ENCODE peak calls at places on chromosomes 7 and 10, in eight cellular contexts. I, J, F, D, X, N, K and M are unnamed samples.

GRCh38 chr10:4514445-4515108 is 311.4 kb upstream of the AKR1E2 start:
- DNase-seq in I (no peak), J (peak; percentile 4), F (no peak), D (no peak), X (peak; percentile 9), N (no peak), K (no peak), M (no peak)

GRCh38 chr10:45374451-45375052 is 536 bp downstream of the ALOX5 start:
- DNase-seq in I (no peak), J (no peak), F (peak; percentile 77), D (peak; percentile 28), X (peak; percentile 16), N (no peak), K (no peak), M (no peak)

GRCh38 chr10:119878524-119878923 is 5.9 kb upstream of the MCMBP start:
- DNase-seq in I (no peak), J (no peak), F (no peak), D (no peak), X (no peak), N (no peak), K (no peak), M (no peak)

GRCh38 chr7:21365866-21366624 is 61.8 kb upstream of the SP4 start:
- DNase-seq in I (no peak), J (no peak), F (peak; percentile 99), D (peak; percentile 81), X (no peak), N (no peak), K (no peak), M (peak; percentile 86)

GRCh38 chr7:142542938-142543337 is 206.3 kb upstream of the PRSS1 start:
- DNase-seq in I (no peak), J (no peak), F (no peak), D (peak; percentile 35), X (no peak), N (no peak), K (peak; percentile 64), M (no peak)

GRCh38 chr7:140640727-140641531 is at the start of gene DENND2A:
- DNase-seq in I (no peak), J (peak; percentile 17), F (peak; percentile 49), D (peak; percentile 39), X (peak; percentile 83), N (no peak), K (no peak), M (no peak)

GRCh38 chr7:24828871-24829661 is 71.8 kb upstream of the GSDME start:
- DNase-seq in I (no peak), J (no peak), F (no peak), D (no peak), X (no peak), N (no peak), K (no peak), M (peak; percentile 52)

GRCh38 chr10:102267748-102268147 is 22.4 kb downstream of the GBF1 start:
- DNase-seq in I (no peak), J (no peak), F (no peak), D (no peak), X (no peak), N (no peak), K (peak; percentile 68), M (no peak)

GRCh38 chr7:158078161-158078910 is 509.3 kb downstream of the PTPRN2 start:
- DNase-seq in I (no peak), J (no peak), F (no peak), D (no peak), X (no peak), N (no peak), K (no peak), M (no peak)

GRCh38 chr7:95104739-95105138 is 197.3 kb downstream of the PPP1R9A start:
- DNase-seq in I (no peak), J (no peak), F (no peak), D (peak; percentile 47), X (no peak), N (no peak), K (peak; percentile 1), M (peak; percentile 60)

GRCh38 chr10:8245131-8246117 is 190.9 kb downstream of the GATA3 start:
- DNase-seq in I (no peak), J (no peak), F (no peak), D (no peak), X (no peak), N (no peak), K (no peak), M (no peak)

GRCh38 chr10:129912161-129912917 is 51.7 kb downstream of the EBF3 start:
- DNase-seq in I (no peak), J (no peak), F (no peak), D (no peak), X (no peak), N (no peak), K (peak; percentile 56), M (no peak)

GRCh38 chr10:123913688-123914268 is 22.2 kb upstream of the CPXM2 start:
- DNase-seq in I (no peak), J (no peak), F (no peak), D (no peak), X (no peak), N (no peak), K (no peak), M (no peak)

GRCh38 chr7:26061340-26062239 is 90.4 kb upstream of the NFE2L3 start:
- DNase-seq in I (peak; percentile 87), J (peak; percentile 80), F (peak; percentile 77), D (peak; percentile 61), X (peak; percentile 78), N (peak; percentile 66), K (peak; percentile 9), M (peak; percentile 67)

GRCh38 chr7:93327006-93327633 is 95.0 kb downstream of the VPS50 start:
- DNase-seq in I (no peak), J (no peak), F (peak; percentile 73), D (peak; percentile 87), X (no peak), N (no peak), K (peak; percentile 77), M (peak; percentile 87)

GRCh38 chr7:96629884-96630283 is 79.8 kb downstream of the SEM1 start:
- DNase-seq in I (no peak), J (no peak), F (no peak), D (no peak), X (no peak), N (no peak), K (no peak), M (no peak)

GRCh38 chr7:73612598-73613269 is 11.6 kb downstream of the MLXIPL start:
- DNase-seq in I (no peak), J (no peak), F (peak; percentile 80), D (peak; percentile 98), X (peak; percentile 49), N (no peak), K (no peak), M (peak; percentile 69)

GRCh38 chr7:73822319-73823173 is 8.2 kb upstream of the CLDN4 start:
- DNase-seq in I (no peak), J (no peak), F (peak; percentile 99), D (peak; percentile 100), X (no peak), N (no peak), K (peak; percentile 99), M (peak; percentile 94)

GRCh38 chr7:41232086-41232485 is 470.8 kb downstream of the INHBA start:
- DNase-seq in I (no peak), J (no peak), F (no peak), D (peak; percentile 35), X (no peak), N (no peak), K (peak; percentile 35), M (no peak)

GRCh38 chr7:24024689-24025088 is 259.3 kb upstream of the NPY start:
- DNase-seq in I (no peak), J (no peak), F (no peak), D (no peak), X (no peak), N (no peak), K (peak; percentile 4), M (no peak)

GRCh38 chr7:134991469-134992339 is 5.4 kb downstream of the AGBL3 start:
- DNase-seq in I (no peak), J (no peak), F (no peak), D (no peak), X (no peak), N (no peak), K (no peak), M (no peak)

GRCh38 chr10:71354771-71355170 is 35.7 kb downstream of the SLC29A3 start:
- DNase-seq in I (no peak), J (no peak), F (no peak), D (no peak), X (no peak), N (no peak), K (no peak), M (no peak)

GRCh38 chr7:877312-878232 is 1.2 kb downstream of the GET4 start:
- DNase-seq in I (peak; percentile 38), J (no peak), F (peak; percentile 54), D (no peak), X (peak; percentile 33), N (no peak), K (no peak), M (no peak)

GRCh38 chr7:20797174-20798080 is 10.7 kb upstream of the SP8 start:
- DNase-seq in I (peak; percentile 28), J (no peak), F (peak; percentile 43), D (peak; percentile 78), X (no peak), N (no peak), K (no peak), M (peak; percentile 77)

GRCh38 chr10:113679463-113680171 is at the start of gene CASP7:
- DNase-seq in I (peak; percentile 84), J (peak; percentile 80), F (peak; percentile 52), D (peak; percentile 72), X (peak; percentile 72), N (peak; percentile 63), K (peak; percentile 79), M (peak; percentile 88)

GRCh38 chr7:641269-641671 is 85.2 kb upstream of the DNAAF5 start:
- DNase-seq in I (no peak), J (no peak), F (no peak), D (peak; percentile 40), X (no peak), N (no peak), K (no peak), M (no peak)

GRCh38 chr7:27946351-27946750 is 206.4 kb downstream of the TAX1BP1 start:
- DNase-seq in I (no peak), J (no peak), F (no peak), D (no peak), X (no peak), N (no peak), K (no peak), M (no peak)

GRCh38 chr7:142784096-142784495 is 13.3 kb downstream of the PRSS2 start:
- DNase-seq in I (no peak), J (no peak), F (no peak), D (no peak), X (no peak), N (no peak), K (no peak), M (no peak)